ENCODE peak calls at places on chromosomes 7 and 10, in ten cellular contexts. E, O, S, B, A, Z, R, U, P and H are unnamed samples.

GRCh38 chr10:89643431-89643811 is 1.6 kb downstream of the PANK1 start:
- DNase-seq in E (no peak), R (no peak), U (no peak), P (no peak), Z (no peak), B (no peak), O (no peak), S (no peak), A (no peak), H (no peak)

GRCh38 chr10:102738692-102739121 is 5.0 kb upstream of the WBP1L start:
- DNase-seq in S (no peak), B (no peak), E (no peak), O (no peak), R (no peak), P (no peak), Z (no peak), A (no peak), U (no peak), H (no peak)

GRCh38 chr10:14779053-14779649 is 4.5 kb upstream of the FAM107B start:
- DNase-seq in Z (no peak), P (no peak), A (no peak), O (peak; percentile 59), R (no peak), B (no peak), U (no peak), E (no peak), S (no peak), H (no peak)

GRCh38 chr10:103980246-103980906 is 13.4 kb downstream of the SLK start:
- DNase-seq in B (no peak), R (no peak), Z (no peak), P (no peak), E (no peak), U (no peak), S (no peak), O (no peak), A (no peak), H (no peak)

GRCh38 chr7:105698531-105698930 is 117.2 kb upstream of the EFCAB10 start:
- DNase-seq in S (no peak), R (no peak), A (no peak), E (no peak), Z (no peak), O (no peak), P (no peak), B (no peak), U (no peak), H (no peak)

GRCh38 chr10:78763651-78764395 is 304.9 kb upstream of the ZMIZ1 start:
- DNase-seq in O (peak; percentile 58), B (no peak), U (peak; percentile 65), S (no peak), E (no peak), P (no peak), Z (peak; percentile 77), A (peak; percentile 74), R (no peak), H (no peak)

GRCh38 chr10:70492786-70493659 is 14.5 kb downstream of the PALD1 start:
- DNase-seq in Z (no peak), U (no peak), P (no peak), S (peak; percentile 34), O (no peak), B (no peak), E (no peak), R (no peak), A (peak; percentile 74), H (no peak)

GRCh38 chr7:78535655-78536054 is 737.1 kb downstream of the PHTF2 start:
- DNase-seq in R (no peak), S (no peak), P (no peak), O (no peak), E (no peak), U (no peak), B (no peak), Z (no peak), A (no peak), H (no peak)

GRCh38 chr10:66772511-66772910 is 153.3 kb upstream of the LRRTM3 start:
- DNase-seq in A (no peak), S (no peak), O (no peak), P (no peak), B (no peak), U (no peak), Z (no peak), R (no peak), E (no peak), H (no peak)

GRCh38 chr10:15370741-15371701 is at the start of gene FAM171A1:
- DNase-seq in R (peak; percentile 68), E (peak; percentile 91), O (no peak), P (no peak), B (peak; percentile 87), A (peak; percentile 53), S (peak; percentile 84), Z (peak; percentile 45), U (peak; percentile 81), H (peak; percentile 29)

GRCh38 chr7:4661871-4662270 is 20.2 kb upstream of the FOXK1 start:
- DNase-seq in S (no peak), P (no peak), B (no peak), R (no peak), A (no peak), U (no peak), E (no peak), Z (no peak), O (no peak), H (no peak)

GRCh38 chr7:33725641-33726040 is 179.7 kb upstream of the BMPER start:
- DNase-seq in A (no peak), O (no peak), B (peak; percentile 12), Z (no peak), P (no peak), U (no peak), R (no peak), S (no peak), E (no peak), H (no peak)

GRCh38 chr7:33725111-33725510 is 180.2 kb upstream of the BMPER start:
- DNase-seq in O (no peak), A (no peak), P (no peak), S (no peak), B (peak; percentile 49), E (no peak), Z (no peak), R (no peak), U (no peak), H (no peak)

GRCh38 chr7:33726582-33726981 is 178.8 kb upstream of the BMPER start:
- DNase-seq in O (no peak), Z (no peak), A (no peak), B (peak; percentile 76), P (no peak), U (no peak), E (peak; percentile 71), S (no peak), R (no peak), H (no peak)

GRCh38 chr7:33728779-33729646 is 176.3 kb upstream of the BMPER start:
- DNase-seq in P (no peak), E (no peak), U (no peak), B (no peak), A (no peak), Z (no peak), S (no peak), R (no peak), O (no peak), H (no peak)

DNA sequence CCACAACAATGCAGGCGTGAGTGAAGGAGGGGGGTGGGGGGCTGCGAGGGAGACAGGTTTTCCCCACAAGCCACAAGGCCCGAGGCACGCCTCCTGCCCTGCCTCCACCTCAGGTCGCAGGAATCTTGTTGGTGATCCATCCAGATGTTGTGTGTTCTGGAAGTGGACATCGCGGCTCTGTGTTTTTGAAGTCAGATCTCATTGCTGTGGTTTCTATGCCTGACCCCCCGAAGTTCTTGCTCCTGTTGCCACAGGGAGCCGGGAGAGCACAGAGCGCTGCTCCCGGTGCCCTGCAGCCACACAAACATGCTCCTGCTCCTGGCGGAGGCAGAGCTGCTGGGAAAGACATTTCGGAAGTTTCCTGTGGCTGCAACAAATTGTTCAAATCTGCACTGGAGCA is 177.9 kb upstream of the BMPER start:
- DNase-seq in R (no peak), Z (no peak), A (no peak), U (no peak), E (no peak), P (no peak), O (no peak), S (no peak), B (no peak), H (no peak)
- H3K4me1 ChIP-seq in R (peaks cover 17% of the 10 kb centered on the region), Z (no peaks in the 10 kb centered on the region), A (no peaks in the 10 kb centered on the region), U (peaks cover 4% of the 10 kb centered on the region), E (peaks cover 22% of the 10 kb centered on the region), P (peaks cover 19% of the 10 kb centered on the region), O (peaks cover 6% of the 10 kb centered on the region), S (no peaks in the 10 kb centered on the region), B (peaks cover 46% of the 10 kb centered on the region), H (no peaks in the 10 kb centered on the region)

DNA sequence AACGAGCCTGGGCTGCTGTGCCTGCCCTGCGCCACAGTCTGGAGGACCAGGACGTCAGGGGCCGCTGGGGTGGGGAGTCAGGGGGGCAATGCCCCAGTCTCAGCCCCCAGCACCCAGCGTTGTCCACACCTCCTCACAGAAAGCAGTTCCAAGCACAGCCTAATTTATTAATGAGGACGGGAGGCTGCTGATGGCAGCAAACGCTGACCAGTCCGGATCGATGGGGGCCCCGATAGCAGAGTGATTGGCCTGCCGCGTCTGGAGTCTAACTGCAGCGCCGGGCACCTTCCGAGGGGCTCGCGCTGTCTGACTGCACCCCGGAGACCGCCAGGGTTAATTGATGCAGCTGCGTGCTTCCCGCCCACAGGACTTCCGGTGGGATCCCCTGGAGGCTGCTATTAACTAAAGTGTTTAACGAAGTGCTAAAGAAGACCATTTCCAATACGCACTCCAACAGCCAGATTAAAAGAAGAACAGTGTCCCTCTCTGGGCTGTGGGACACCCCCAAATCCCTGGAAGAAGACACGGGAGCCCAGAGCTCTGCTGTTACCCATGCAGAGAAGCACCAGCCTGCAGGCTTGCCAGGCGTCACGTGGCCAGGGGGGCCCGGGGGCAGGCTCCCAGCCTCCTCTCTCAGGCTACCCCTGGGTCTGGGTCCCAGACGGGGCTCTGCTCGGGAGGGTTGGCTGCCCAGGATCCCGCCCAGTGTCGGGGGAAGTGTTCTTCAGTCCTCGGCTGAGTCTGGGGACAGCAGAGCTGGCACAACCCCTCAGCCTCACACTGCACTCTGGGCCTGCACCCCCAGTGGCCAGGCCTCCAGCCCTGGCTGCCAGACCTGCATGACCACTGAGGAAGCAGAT is 63.8 kb downstream of the MICALL2 start:
- DNase-seq in E (no peak), Z (no peak), B (no peak), P (no peak), O (no peak), S (no peak), R (no peak), U (no peak), A (no peak), H (no peak)
- H3K4me3 ChIP-seq in E (no peak overlapping the region), Z (no peak overlapping the region), B (no peak overlapping the region), P (no peak overlapping the region), O (no peak overlapping the region), S (no peak overlapping the region), R (no peak overlapping the region), U (no peak overlapping the region), A (no peak overlapping the region), H (no peak overlapping the region)

DNA sequence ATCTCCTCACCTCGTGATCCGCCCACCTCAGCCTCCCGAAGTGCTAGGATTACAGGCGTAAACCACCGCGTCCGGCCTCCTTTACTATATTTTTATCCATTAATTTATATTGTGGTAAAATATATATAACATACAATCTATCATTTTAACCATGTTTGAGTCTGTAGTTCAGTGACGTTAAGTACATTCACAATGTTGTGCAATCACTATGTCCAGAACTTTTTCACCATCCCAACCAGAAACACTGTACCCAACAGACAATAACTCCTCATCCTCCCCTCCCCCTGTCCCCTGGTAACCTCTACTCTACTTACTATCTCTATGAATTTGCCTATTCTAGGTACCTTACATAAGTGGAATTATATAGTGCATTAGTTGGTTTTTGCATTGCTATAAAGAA is 297.5 kb upstream of the GALNT17 start:
- DNase-seq in B (no peak), Z (no peak), S (no peak), P (no peak), U (no peak), R (no peak), E (no peak), O (no peak), A (no peak), H (no peak)
- H3K4me1 ChIP-seq in B (no peaks in the 10 kb centered on the region), Z (no peaks in the 10 kb centered on the region), S (peaks cover 4% of the 10 kb centered on the region), P (peaks cover 3% of the 10 kb centered on the region), U (peaks cover 3% of the 10 kb centered on the region), R (no peaks in the 10 kb centered on the region), E (peaks cover 13% of the 10 kb centered on the region), O (no peaks in the 10 kb centered on the region), A (no peaks in the 10 kb centered on the region), H (no peaks in the 10 kb centered on the region)

GRCh38 chr7:159280008-159280407 is 135.3 kb upstream of the VIPR2 start:
- DNase-seq in B (no peak), E (no peak), S (no peak), O (no peak), Z (no peak), P (no peak), U (no peak), A (no peak), R (no peak), H (no peak)
- H3K4me3 ChIP-seq in B (no peak overlapping the region), E (no peak overlapping the region), S (no peak overlapping the region), O (no peak overlapping the region), Z (no peak overlapping the region), P (no peak overlapping the region), U (no peak overlapping the region), A (no peak overlapping the region), R (no peak overlapping the region), H (no peak overlapping the region)